ENCODE peak calls at places on chromosomes 3 and 15, in eight cellular contexts. P is suprapubic skin; B is HuH-7.5; F is NCI-H2029 treated with DMSO at 0.1 percent for 48 hours; Y is stimulated activated CD4-positive, alpha-beta T cell treated with anti-CD3 and anti-CD28 coated beads, Interleukin-1b, Interleukin-23, amount 100 ng/mL, for 4 hours; U is non-pigmented ciliary epithelial cell; S is activated CD8-positive, alpha-beta memory T cell treated with anti-CD3 and anti-CD28 coated beads for 48 hours; L is BE2C. N is an unnamed sample.

GRCh38 chr15:74545061-74545460 is 4.0 kb downstream of the ARID3B start:
- DNase-seq in P (no peak), B (no peak), F (no peak), Y (no peak), U (no peak), S (no peak), L (no peak), N (no peak)

GRCh38 chr3:119418641-119419040 is 44.8 kb downstream of the TMEM39A start:
- DNase-seq in P (no peak), B (no peak), F (no peak), Y (no peak), U (peak; percentile 47), S (no peak), L (no peak), N (no peak)

GRCh38 chr15:82663186-82663600 is 16.0 kb upstream of the CPEB1 start:
- DNase-seq in P (no peak), B (peak; percentile 83), F (no peak), Y (no peak), U (no peak), S (peak; percentile 38), L (no peak), N (peak; percentile 54)

GRCh38 chr15:35394416-35394815 is 151.5 kb downstream of the DPH6 start:
- DNase-seq in P (no peak), B (no peak), F (no peak), Y (no peak), U (no peak), S (no peak), L (no peak), N (no peak)

GRCh38 chr15:41788262-41788661 is 14.0 kb downstream of the MAPKBP1 start:
- DNase-seq in P (no peak), B (no peak), F (no peak), Y (no peak), U (no peak), S (no peak), L (no peak), N (no peak)

GRCh38 chr3:26657406-26657976 is 34.9 kb downstream of the LRRC3B start:
- DNase-seq in P (no peak), B (no peak), F (no peak), Y (no peak), U (no peak), S (no peak), L (no peak), N (no peak)

GRCh38 chr3:39460677-39461076 is 6.8 kb upstream of the MOBP start:
- DNase-seq in P (no peak), B (no peak), F (no peak), Y (no peak), U (no peak), S (no peak), L (no peak), N (no peak)

GRCh38 chr3:169243122-169243521 is 420.4 kb downstream of the MECOM start:
- DNase-seq in P (no peak), B (no peak), F (no peak), Y (no peak), U (no peak), S (no peak), L (no peak), N (peak; percentile 83)

GRCh38 chr3:191435981-191436380 is 25.0 kb upstream of the PYDC2 start:
- DNase-seq in P (no peak), B (no peak), F (no peak), Y (no peak), U (no peak), S (no peak), L (no peak), N (no peak)